ENCODE peak calls at places on chromosome 13, in six cellular contexts. I is activated T-helper 1 cell treated with Interleukin-2 at 50 U/mL for 16 hours, H is HS-5, K is H7, G is DMS153, Y is psoas muscle. C is an unnamed sample.

GRCh38 chr13:35723061-35723461 is 246.6 kb upstream of the MAB21L1 start:
- DNase-seq in I (no peak), H (no peak), K (no peak), G (no peak), Y (peak; percentile 41), C (no peak)

GRCh38 chr13:91399189-91400093 is 1.0 kb downstream of the GPC5 start:
- DNase-seq in I (no peak), H (no peak), K (peak; percentile 5), G (no peak), Y (peak; percentile 11), C (no peak)

GRCh38 chr13:31161583-31162150 is at the start of gene HSPH1:
- DNase-seq in I (peak; percentile 97), H (peak; percentile 79), K (peak; percentile 95), G (peak; percentile 96), Y (peak; percentile 100), C (peak; percentile 98)

GRCh38 chr13:30681489-30682242 is 53.7 kb upstream of the ALOX5AP start:
- DNase-seq in I (no peak), H (no peak), K (no peak), G (peak; percentile 39), Y (no peak), C (no peak)

GRCh38 chr13:31765441-31765840 is 26.1 kb downstream of the RXFP2 start:
- DNase-seq in I (no peak), H (no peak), K (no peak), G (no peak), Y (no peak), C (no peak)

GRCh38 chr13:50598338-50598737 is 245.2 kb downstream of the DLEU7 start:
- DNase-seq in I (no peak), H (no peak), K (no peak), G (no peak), Y (no peak), C (no peak)

GRCh38 chr13:64417609-64418008 is 2812.5 kb downstream of the PCDH9 start:
- DNase-seq in I (no peak), H (no peak), K (no peak), G (no peak), Y (no peak), C (no peak)

GRCh38 chr13:88281846-88282245 is 610.7 kb downstream of the SLITRK5 start:
- DNase-seq in I (no peak), H (no peak), K (no peak), G (no peak), Y (no peak), C (no peak)

GRCh38 chr13:53648673-53649072 is 620.1 kb downstream of the OLFM4 start:
- DNase-seq in I (no peak), H (no peak), K (no peak), G (no peak), Y (no peak), C (no peak)